ENCODE peak calls at places on chromosomes 4 and X, in five cellular contexts. U is activated CD8-positive, alpha-beta T cell treated with anti-CD3 and anti-CD28 coated beads for 36 hours; C is AG20443; Z is stimulated activated CD4-positive, alpha-beta T cell treated with anti-CD3 and anti-CD28 coated beads, TNF-alpha, amount 100 ng/mL, for 1 hour; J is endodermal cell. F is an unnamed sample.

GRCh38 chr4:2624782-2625548 is 88.5 kb downstream of the FAM193A start:
- DNase-seq in U (no peak), C (no peak), Z (no peak), J (peak; percentile 24), F (no peak)

GRCh38 chr4:109820563-109820962 is 5.0 kb downstream of the GAR1 start:
- DNase-seq in U (no peak), C (no peak), Z (no peak), J (no peak), F (no peak)

GRCh38 chr4:163732473-163732872 is 238.0 kb downstream of the TMA16 start:
- DNase-seq in U (no peak), C (no peak), Z (no peak), J (no peak), F (no peak)

GRCh38 chr4:108762559-108763225 is at the start of gene ETNPPL:
- DNase-seq in U (peak; percentile 51), C (peak; percentile 49), Z (no peak), J (peak; percentile 91), F (no peak)

GRCh38 chrX:107826286-107827136 is 845 bp downstream of the MID2 start:
- DNase-seq in U (peak; percentile 30), C (peak; percentile 60), Z (no peak), J (peak; percentile 78), F (peak; percentile 4)

GRCh38 chr4:142407569-142407968 is 438.5 kb downstream of the INPP4B start:
- DNase-seq in U (no peak), C (no peak), Z (no peak), J (no peak), F (no peak)

GRCh38 chr4:116055857-116056827 is 942.7 kb upstream of the NDST4 start:
- DNase-seq in U (no peak), C (no peak), Z (no peak), J (no peak), F (no peak)

GRCh38 chrX:149631293-149632165 is at the start of gene TMEM185A:
- DNase-seq in U (peak; percentile 80), C (peak; percentile 84), Z (peak; percentile 30), J (peak; percentile 90), F (peak; percentile 37)

GRCh38 chrX:153725832-153726285 is 1.2 kb downstream of the ABCD1 start:
- DNase-seq in U (no peak), C (no peak), Z (no peak), J (no peak), F (no peak)

GRCh38 chr4:85961887-85962286 is 398.0 kb downstream of the MAPK10 start:
- DNase-seq in U (no peak), C (no peak), Z (no peak), J (no peak), F (no peak)

GRCh38 chr4:189215574-189215973 is 725.1 kb upstream of the FRG1 start:
- DNase-seq in U (no peak), C (no peak), Z (no peak), J (no peak), F (no peak)

GRCh38 chrX:121160987-121161386 is 113.6 kb downstream of the GLUD2 start:
- DNase-seq in U (no peak), C (no peak), Z (no peak), J (no peak), F (no peak)

GRCh38 chrX:123675154-123675553 is 57.7 kb downstream of the THOC2 start:
- DNase-seq in U (no peak), C (no peak), Z (no peak), J (no peak), F (no peak)

GRCh38 chr4:147828361-147828760 is 96.5 kb downstream of the ARHGAP10 start:
- DNase-seq in U (no peak), C (peak; percentile 21), Z (no peak), J (no peak), F (no peak)

GRCh38 chr4:94290245-94290644 is 52.4 kb downstream of the HPGDS start:
- DNase-seq in U (no peak), C (no peak), Z (no peak), J (no peak), F (no peak)

GRCh38 chr4:175758595-175758994 is 53.5 kb downstream of the GPM6A start:
- DNase-seq in U (no peak), C (no peak), Z (no peak), J (no peak), F (no peak)

GRCh38 chrX:115898382-115899001 is 272.1 kb upstream of the AGTR2 start:
- DNase-seq in U (no peak), C (no peak), Z (no peak), J (peak; percentile 86), F (no peak)

GRCh38 chr4:100348472-100348871 is 158.2 kb upstream of the DDIT4L start:
- DNase-seq in U (peak; percentile 6), C (no peak), Z (no peak), J (no peak), F (no peak)

GRCh38 chrX:129478516-129478915 is 44.8 kb downstream of the SMARCA1 start:
- DNase-seq in U (no peak), C (no peak), Z (no peak), J (no peak), F (no peak)

GRCh38 chr4:38499101-38499500 is 164.9 kb upstream of the KLF3 start:
- DNase-seq in U (no peak), C (no peak), Z (no peak), J (no peak), F (no peak)

GRCh38 chr4:66899422-66900065 is 645.8 kb downstream of the CENPC start:
- DNase-seq in U (no peak), C (no peak), Z (no peak), J (no peak), F (no peak)

GRCh38 chr4:184335520-184335919 is 117.8 kb upstream of the ENPP6 start:
- DNase-seq in U (no peak), C (no peak), Z (no peak), J (no peak), F (no peak)

F was measured in GM19239.